ENCODE peak calls at places on chromosomes 16 and 17, in seven cellular contexts. L is effector memory CD4-positive, alpha-beta T cell; B is hepatocyte; P is prostate gland; I is body of pancreas; E is HCT116; H is pancreas. A is an unnamed sample.

GRCh38 chr16:85361441-85362118 is 249.3 kb upstream of the CIBAR2 start:
- DNase-seq in I (peak; percentile 94), H (peak; percentile 94), L (no peak), E (no peak), P (no peak), B (peak; percentile 56), A (no peak)

GRCh38 chr16:55622930-55623561 is 32.7 kb upstream of the SLC6A2 start:
- DNase-seq in P (no peak), B (peak; percentile 59), E (peak; percentile 15), H (no peak), L (no peak), I (peak; percentile 21), A (no peak)

GRCh38 chr16:64363039-64363438 is 758.8 kb downstream of the CDH11 start:
- DNase-seq in I (no peak), L (no peak), P (no peak), E (no peak), B (no peak), H (no peak), A (no peak)

GRCh38 chr17:46978489-46979022 is 497 bp downstream of the RPRML start:
- DNase-seq in P (no peak), I (no peak), H (no peak), E (no peak), L (no peak), B (no peak), A (no peak)

GRCh38 chr16:68273896-68274295 is 9.6 kb downstream of the SLC7A6 start:
- DNase-seq in H (no peak), I (no peak), E (no peak), L (no peak), B (no peak), P (no peak), A (no peak)

GRCh38 chr17:45364531-45365390 is 47.9 kb upstream of the MAP3K14 start:
- DNase-seq in P (no peak), L (no peak), E (no peak), B (no peak), H (no peak), I (no peak), A (no peak)

GRCh38 chr16:4081577-4082021 is 34.6 kb downstream of the ADCY9 start:
- DNase-seq in L (no peak), P (no peak), H (no peak), B (no peak), I (no peak), E (no peak), A (no peak)

GRCh38 chr16:74521691-74522090 is 85.2 kb downstream of the GLG1 start:
- DNase-seq in B (peak; percentile 10), L (no peak), H (no peak), E (no peak), P (no peak), I (no peak), A (no peak)

GRCh38 chr17:62712011-62712615 is 84.6 kb downstream of the MRC2 start:
- DNase-seq in I (no peak), E (no peak), H (no peak), L (no peak), P (no peak), B (no peak), A (no peak)

GRCh38 chr16:23837553-23838308 is 1.9 kb downstream of the PRKCB start:
- DNase-seq in P (no peak), E (no peak), B (no peak), I (no peak), L (no peak), H (no peak), A (no peak)

GRCh38 chr17:73562896-73563295 is 81.3 kb downstream of the SDK2 start:
- DNase-seq in I (no peak), P (no peak), B (no peak), H (no peak), L (no peak), E (no peak), A (no peak)

GRCh38 chr17:27244019-27244418 is 49.9 kb upstream of the WSB1 start:
- DNase-seq in P (no peak), E (no peak), B (no peak), I (no peak), H (no peak), L (no peak), A (no peak)

GRCh38 chr17:56292010-56292409 is 138.7 kb downstream of the ANKFN1 start:
- DNase-seq in L (no peak), I (no peak), B (no peak), H (no peak), E (no peak), P (no peak), A (peak; percentile 47)

GRCh38 chr16:84022641-84023040 is 20.0 kb downstream of the SLC38A8 start:
- DNase-seq in H (no peak), E (no peak), P (no peak), I (no peak), L (no peak), B (no peak), A (no peak)

GRCh38 chr16:27253526-27253930 is 15.0 kb downstream of the NSMCE1 start:
- DNase-seq in B (no peak), H (no peak), P (no peak), L (no peak), E (peak; percentile 65), I (no peak), A (peak; percentile 68)

GRCh38 chr16:14306485-14307058 is 235.5 kb downstream of the MRTFB start:
- DNase-seq in P (no peak), I (peak; percentile 30), B (no peak), H (no peak), L (no peak), E (no peak), A (no peak)

GRCh38 chr16:14303182-14303618 is 232.1 kb downstream of the MRTFB start:
- DNase-seq in L (no peak), P (no peak), B (no peak), E (no peak), H (no peak), I (peak; percentile 38), A (no peak)

GRCh38 chr16:14303654-14304394 is 232.7 kb downstream of the MRTFB start:
- DNase-seq in L (no peak), B (no peak), E (no peak), I (peak; percentile 73), P (no peak), H (peak; percentile 62), A (no peak)

GRCh38 chr16:14307059-14307531 is 236.0 kb downstream of the MRTFB start:
- DNase-seq in B (no peak), H (no peak), P (no peak), I (no peak), L (no peak), E (no peak), A (no peak)

DNA sequence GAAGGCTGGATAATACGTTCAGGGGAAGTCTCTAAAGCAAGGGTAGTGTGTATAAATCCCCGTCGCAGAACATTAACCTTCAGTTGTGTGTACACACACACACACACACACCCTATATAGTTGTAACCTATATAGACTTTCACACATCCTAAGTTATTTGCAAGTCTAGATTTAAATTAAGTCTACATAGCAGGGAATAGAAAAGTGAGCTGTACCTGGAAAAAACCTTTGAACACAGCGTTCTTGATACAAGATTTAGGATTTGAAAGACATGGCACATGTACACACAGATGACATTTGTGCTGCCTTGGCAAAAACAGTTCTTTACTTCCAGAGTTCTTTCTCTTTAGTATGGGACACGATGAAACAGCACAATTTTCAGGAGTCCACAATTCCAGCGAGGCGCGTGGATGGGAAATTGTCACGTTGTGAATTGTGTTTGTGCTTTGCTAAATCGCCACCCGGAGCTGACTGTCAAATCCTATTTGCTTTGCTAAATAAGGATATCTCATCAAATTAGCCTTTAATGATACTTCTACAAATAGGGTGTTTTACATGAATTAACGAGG is 233.9 kb downstream of the MRTFB start:
- DNase-seq in B (no peak), H (no peak), P (no peak), L (no peak), I (peak; percentile 25), E (no peak), A (no peak)
- H3K27ac ChIP-seq in B (no peak overlapping the region), H (peak overlapping the region; percentile 79), P (peak overlapping the region; percentile 84), L (no peak overlapping the region), I (peak overlapping the region; percentile 93), E (no peak overlapping the region), A (no peak overlapping the region)

DNA sequence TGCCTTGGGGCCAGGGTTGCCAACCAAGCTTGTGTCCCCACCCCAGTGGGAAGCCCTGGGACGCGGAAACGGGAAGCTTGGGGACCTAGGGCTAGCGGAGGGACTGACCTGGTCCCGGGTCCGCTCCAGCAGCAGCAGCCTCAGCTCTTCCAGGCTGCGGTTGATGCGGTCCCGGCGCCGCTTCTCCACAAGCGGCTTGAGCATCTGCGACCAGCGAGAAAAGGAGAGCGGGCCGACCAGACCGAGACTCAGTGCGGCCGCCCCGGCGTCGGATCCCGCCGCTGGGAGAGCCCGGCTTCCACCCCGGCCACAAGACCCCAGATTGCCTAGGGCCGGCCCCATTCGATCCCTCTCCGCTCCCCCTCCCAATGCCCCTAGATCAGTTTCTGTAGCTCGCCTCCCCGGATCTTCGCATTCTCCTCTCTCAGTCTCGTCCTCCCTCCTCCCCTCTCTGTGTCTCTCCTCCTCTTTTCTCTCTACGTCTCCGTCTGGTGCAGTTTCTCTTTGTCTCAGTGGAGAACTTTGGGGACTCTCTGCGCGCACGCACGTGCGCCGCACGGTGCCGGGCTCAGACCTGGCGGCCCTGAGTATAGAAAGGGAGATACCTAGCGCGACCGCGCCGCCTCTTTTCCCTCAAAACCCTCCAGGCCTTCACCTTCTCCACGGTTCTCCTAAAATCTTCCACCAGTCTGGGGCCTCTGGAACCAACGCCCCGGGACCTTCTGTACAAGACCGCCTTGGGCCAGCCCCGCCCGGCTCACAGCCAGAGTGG is 797 bp downstream of the HES7 start:
- DNase-seq in P (no peak), L (no peak), I (peak; percentile 30), E (no peak), H (no peak), B (peak; percentile 30), A (no peak)
- H3K4me1 ChIP-seq in P (peaks cover 9% of the 10 kb centered on the region), L (peaks cover 62% of the 10 kb centered on the region), I (peaks cover 78% of the 10 kb centered on the region), E (peaks cover 80% of the 10 kb centered on the region), H (peaks cover 50% of the 10 kb centered on the region), B (peaks cover 35% of the 10 kb centered on the region), A (peaks cover 3% of the 10 kb centered on the region)

DNA sequence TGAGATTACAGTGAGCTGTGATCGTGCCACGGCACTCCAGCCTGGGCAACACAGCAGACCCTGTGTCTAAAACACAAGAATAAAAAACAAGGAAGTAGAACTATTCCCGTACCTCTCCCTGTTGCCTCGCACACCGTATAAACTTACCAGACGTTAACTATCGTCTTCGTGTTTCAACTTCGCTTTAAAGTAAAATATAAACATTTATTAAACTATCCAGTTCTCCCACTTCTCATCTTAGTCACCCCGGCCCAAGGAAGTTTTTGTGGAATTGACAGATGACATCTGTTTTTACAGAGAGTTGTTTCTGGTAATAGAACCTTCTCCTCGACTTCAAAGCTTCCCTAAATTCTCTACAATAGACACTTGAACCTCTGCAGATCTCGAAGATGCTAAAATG is 83.1 kb downstream of the NXN start:
- DNase-seq in H (no peak), B (no peak), I (no peak), E (no peak), P (no peak), L (no peak), A (no peak)
- H3K27ac ChIP-seq in H (no peak overlapping the region), B (no peak overlapping the region), I (no peak overlapping the region), E (no peak overlapping the region), P (peak overlapping the region; percentile 56), L (no peak overlapping the region), A (no peak overlapping the region)

DNA sequence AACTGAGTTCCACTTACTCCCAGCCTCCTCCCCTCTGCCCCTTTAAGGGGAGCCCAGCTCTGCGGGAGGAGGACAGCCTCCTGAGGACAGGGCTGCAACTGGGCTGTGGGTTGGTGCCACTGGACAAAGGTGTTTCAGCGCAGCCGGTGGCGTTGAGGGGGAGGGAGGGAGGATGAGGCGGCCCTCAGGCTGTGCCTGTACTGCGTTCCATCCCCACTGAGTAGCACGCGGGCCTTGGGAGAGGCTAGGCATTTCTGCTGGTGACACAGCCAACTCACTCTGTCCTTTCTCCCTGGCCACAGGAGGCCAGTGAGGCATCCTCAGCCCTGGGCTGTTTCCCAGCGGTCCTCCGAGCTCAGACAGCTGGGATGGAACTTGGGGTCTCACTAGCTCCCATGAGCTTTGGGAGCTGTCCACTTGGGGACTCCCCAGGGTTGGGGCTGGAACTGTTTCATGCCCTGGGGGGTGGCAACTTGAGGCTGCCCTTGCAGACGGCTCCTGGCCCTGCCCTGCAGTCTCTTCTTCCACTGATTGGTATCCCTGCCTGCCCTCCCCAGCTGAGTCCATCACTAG is 70.5 kb downstream of the MPRIP start:
- DNase-seq in I (no peak), B (no peak), L (no peak), H (no peak), E (no peak), P (no peak), A (no peak)
- H3K4me1 ChIP-seq in I (peaks cover 66% of the 10 kb centered on the region), B (peaks cover 30% of the 10 kb centered on the region), L (peaks cover 63% of the 10 kb centered on the region), H (peaks cover 37% of the 10 kb centered on the region), E (peaks cover 28% of the 10 kb centered on the region), P (peaks cover 22% of the 10 kb centered on the region), A (peaks cover 14% of the 10 kb centered on the region)